ENCODE peak calls at places on chromosomes 12 and 14, in eight cellular contexts. Y is ascending aorta, J is ovary, P is sigmoid colon, X is colonic mucosa, K is right lobe of liver, U is pancreas, T is heart left ventricle. R is an unnamed sample.
A peak's percentile ranks its signal among the peaks of the same experiment; 100 is the strongest.

GRCh38 chr12:85829391-85829790 is 6.8 kb downstream of the RASSF9 start:
- DNase-seq in U (no peak), T (no peak), J (no peak), X (no peak), K (no peak), P (no peak), Y (no peak), R (no peak)

GRCh38 chr12:112322882-112323547 is 59.2 kb downstream of the HECTD4 start:
- DNase-seq in Y (no peak), K (no peak), J (no peak), U (no peak), X (no peak), T (no peak), P (no peak), R (no peak)

GRCh38 chr14:100019156-100019882 is 45.9 kb upstream of the EVL start:
- DNase-seq in X (no peak), P (no peak), T (no peak), J (peak; percentile 33), U (no peak), K (no peak), Y (no peak), R (no peak)

GRCh38 chr12:52975204-52975603 is 26.3 kb downstream of the KRT18 start:
- DNase-seq in K (no peak), X (peak; percentile 52), P (no peak), Y (no peak), J (no peak), U (no peak), T (no peak), R (peak; percentile 23)

GRCh38 chr12:9667403-9667802 is 2.1 kb upstream of the CLEC2D start:
- DNase-seq in Y (no peak), T (no peak), U (no peak), P (no peak), X (no peak), K (no peak), J (no peak), R (no peak)

GRCh38 chr14:104219731-104220224 is 81.4 kb downstream of the KIF26A start:
- DNase-seq in X (no peak), J (peak; percentile 10), T (peak; percentile 42), Y (no peak), P (peak; percentile 46), K (no peak), U (peak; percentile 40), R (no peak)

GRCh38 chr12:86148071-86148470 is 108.1 kb downstream of the MGAT4C start:
- DNase-seq in K (no peak), Y (no peak), U (no peak), T (no peak), P (no peak), X (no peak), J (no peak), R (no peak)

GRCh38 chr12:93073324-93073723 is 144.2 kb upstream of the EEA1 start:
- DNase-seq in T (no peak), J (no peak), U (no peak), P (no peak), X (no peak), K (no peak), Y (no peak), R (no peak)

GRCh38 chr14:92647499-92648279 is 100.7 kb downstream of the LGMN start:
- DNase-seq in J (no peak), T (no peak), X (no peak), K (no peak), Y (no peak), P (no peak), U (no peak), R (no peak)

GRCh38 chr14:99562848-99563748 is 40.9 kb downstream of the CCDC85C start:
- DNase-seq in U (peak; percentile 92), T (peak; percentile 86), K (peak; percentile 95), X (peak; percentile 79), P (peak; percentile 96), J (peak; percentile 87), Y (peak; percentile 80), R (peak; percentile 79)

GRCh38 chr14:30257946-30258661 is 300.9 kb upstream of the G2E3 start:
- DNase-seq in J (no peak), T (no peak), U (no peak), Y (no peak), X (no peak), K (no peak), P (no peak), R (no peak)

GRCh38 chr12:9708853-9709252 is 24.0 kb downstream of the CLECL1 start:
- DNase-seq in X (no peak), K (no peak), J (no peak), T (no peak), P (no peak), Y (no peak), U (no peak), R (no peak)

GRCh38 chr12:53985900-53986685 is 1.1 kb downstream of the HOXC10 start:
- DNase-seq in P (no peak), T (no peak), K (no peak), J (no peak), Y (no peak), X (no peak), U (no peak), R (no peak)

GRCh38 chr12:104784592-104784991 is 173.5 kb downstream of the SLC41A2 start:
- DNase-seq in X (no peak), T (no peak), J (no peak), P (no peak), U (no peak), K (no peak), Y (no peak), R (no peak)

GRCh38 chr14:99081880-99082279 is 190.1 kb downstream of the BCL11B start:
- DNase-seq in T (no peak), X (peak; percentile 2), P (no peak), Y (no peak), K (no peak), U (no peak), J (no peak), R (no peak)

GRCh38 chr14:57749267-57749666 is 116.6 kb downstream of the SLC35F4 start:
- DNase-seq in K (no peak), X (no peak), Y (no peak), T (no peak), P (no peak), U (no peak), J (no peak), R (no peak)

GRCh38 chr14:64734990-64735389 is 30.8 kb downstream of the PLEKHG3 start:
- DNase-seq in X (no peak), Y (no peak), U (no peak), J (peak; percentile 6), T (no peak), P (no peak), K (no peak), R (no peak)

GRCh38 chr14:45089813-45090212 is 5.9 kb downstream of the PRPF39 start:
- DNase-seq in J (no peak), K (no peak), P (no peak), X (no peak), U (no peak), T (no peak), Y (no peak), R (no peak)

GRCh38 chr12:77104281-77104680 is 38.9 kb upstream of the E2F7 start:
- DNase-seq in J (no peak), X (no peak), Y (no peak), P (no peak), U (no peak), K (no peak), T (no peak), R (no peak)

GRCh38 chr14:61573748-61574513 is 121.4 kb upstream of the HIF1A start:
- DNase-seq in T (no peak), X (no peak), J (no peak), U (no peak), K (no peak), Y (no peak), P (no peak), R (no peak)

GRCh38 chr12:30811966-30812365 is 57.2 kb upstream of the CAPRIN2 start:
- DNase-seq in J (no peak), X (no peak), T (no peak), K (no peak), Y (no peak), P (no peak), U (no peak), R (no peak)

GRCh38 chr12:6215932-6216494 is 15.8 kb downstream of the CD9 start:
- DNase-seq in P (peak; percentile 96), X (peak; percentile 90), K (no peak), T (peak; percentile 49), J (no peak), U (peak; percentile 73), Y (peak; percentile 97), R (no peak)
- H3K27ac ChIP-seq in P (peak overlapping the region; percentile 99), X (peak overlapping the region; percentile 58), K (no peak overlapping the region), T (peak overlapping the region; percentile 52), J (no peak overlapping the region), U (peak overlapping the region; percentile 73), Y (peak overlapping the region; percentile 94), R (peak overlapping the region; percentile 36)

GRCh38 chr12:51377099-51377984 is 13.9 kb downstream of the GALNT6 start:
- DNase-seq in Y (no peak), U (no peak), P (no peak), K (no peak), T (no peak), J (peak; percentile 47), X (no peak), R (no peak)
- TF ChIP-seq CTCF in Y (no peak), U (no peak), P (no peak), K (no peak), T (no peak), J (no peak), X (no peak), R (no peak)

GRCh38 chr12:94597268-94597667 is 53.1 kb downstream of the TMCC3 start:
- DNase-seq in Y (no peak), T (no peak), P (no peak), X (no peak), K (no peak), U (no peak), J (no peak), R (no peak)
- H3K27ac ChIP-seq in Y (no peak overlapping the region), T (no peak overlapping the region), P (no peak overlapping the region), X (no peak overlapping the region), K (no peak overlapping the region), U (no peak overlapping the region), J (no peak overlapping the region), R (no peak overlapping the region)

GRCh38 chr12:102481705-102482104 is 1.3 kb upstream of the IGF1 start:
- DNase-seq in Y (no peak), T (no peak), J (no peak), K (no peak), P (no peak), U (no peak), X (no peak), R (no peak)

GRCh38 chr12:102478416-102479098 is 1.8 kb downstream of the IGF1 start:
- DNase-seq in U (no peak), J (no peak), Y (no peak), X (no peak), P (no peak), K (no peak), T (no peak), R (no peak)

GRCh38 chr12:102479099-102479887 is 1.1 kb downstream of the IGF1 start:
- DNase-seq in T (no peak), K (no peak), Y (no peak), P (no peak), X (no peak), J (no peak), U (no peak), R (no peak)

GRCh38 chr12:102479984-102480383 is 379 bp downstream of the IGF1 start:
- DNase-seq in U (no peak), J (no peak), Y (no peak), P (no peak), X (no peak), K (no peak), T (no peak), R (no peak)

DNA sequence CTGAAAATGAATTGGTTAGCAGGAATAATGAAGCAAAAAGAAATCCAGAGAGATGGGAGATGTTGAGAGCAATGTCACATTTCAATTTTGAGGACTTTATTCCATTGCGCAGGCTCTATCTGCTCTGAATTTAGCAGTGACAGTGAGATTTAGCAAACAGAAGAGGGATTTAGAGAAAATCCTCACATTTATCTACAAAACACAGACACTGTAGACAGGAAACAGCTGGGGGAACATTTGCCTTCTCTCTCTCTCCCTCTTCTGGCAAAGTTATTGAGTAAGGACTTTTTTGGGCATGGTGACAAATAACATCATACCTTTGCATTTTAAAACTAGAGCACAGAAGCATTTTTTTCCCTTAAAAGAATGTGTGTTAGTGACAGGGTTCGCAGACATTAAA is at the start of gene IGF1:
- DNase-seq in X (no peak), J (no peak), K (no peak), T (no peak), U (no peak), Y (no peak), P (no peak), R (no peak)
- TF ChIP-seq CTCF in X (no peak), J (no peak), K (peak; percentile 27), T (no peak), U (no peak), Y (no peak), P (no peak), R (no peak)